ENCODE peak calls at places on chromosomes 5 and 9, in four cellular contexts. T is fibroblast of villous mesenchyme, J is right lobe of liver, Z is cardiac fibroblast. Y is an unnamed sample.
A peak's percentile ranks its signal among the peaks of the same experiment; 100 is the strongest.

GRCh38 chr5:67268233-67269011 is 71.8 kb upstream of the CD180 start:
- DNase-seq in J (peak; percentile 76), T (peak; percentile 99), Z (peak; percentile 99), Y (peak; percentile 94)

GRCh38 chr9:100579665-100580064 is 1.8 kb downstream of the CAVIN4 start:
- DNase-seq in T (peak; percentile 28), J (no peak), Z (peak; percentile 55), Y (no peak)

GRCh38 chr9:129888809-129889460 is 53.7 kb downstream of the USP20 start:
- DNase-seq in T (no peak), J (no peak), Z (no peak), Y (no peak)

GRCh38 chr5:131382407-131383395 is 118.8 kb downstream of the CDC42SE2 start:
- DNase-seq in T (peak; percentile 60), J (no peak), Z (peak; percentile 63), Y (peak; percentile 39)

GRCh38 chr5:176438959-176439757 is 9.0 kb upstream of the FAF2 start:
- DNase-seq in J (no peak), Z (peak; percentile 67), T (peak; percentile 78), Y (peak; percentile 62)

GRCh38 chr9:81372628-81373191 is 316.6 kb downstream of the TLE1 start:
- DNase-seq in T (no peak), J (no peak), Z (peak; percentile 48), Y (no peak)

GRCh38 chr5:17314907-17315471 is 97.6 kb downstream of the BASP1 start:
- DNase-seq in J (no peak), Z (peak; percentile 39), T (peak; percentile 85), Y (peak; percentile 55)

GRCh38 chr5:77514457-77514856 is 22.3 kb upstream of the WDR41 start:
- DNase-seq in J (no peak), T (no peak), Z (no peak), Y (no peak)

GRCh38 chr5:137192293-137192743 is 306.8 kb downstream of the SPOCK1 start:
- DNase-seq in T (peak; percentile 75), J (no peak), Z (peak; percentile 19), Y (peak; percentile 51)

GRCh38 chr5:38905516-38905915 is 59.7 kb downstream of the OSMR start:
- DNase-seq in T (no peak), Z (no peak), J (no peak), Y (no peak)

GRCh38 chr5:158899201-158899600 is 200.5 kb downstream of the EBF1 start:
- DNase-seq in J (no peak), Z (no peak), T (peak; percentile 56), Y (no peak)

GRCh38 chr5:9056046-9056445 is 489.8 kb downstream of the SEMA5A start:
- DNase-seq in Z (no peak), T (no peak), J (no peak), Y (no peak)

GRCh38 chr5:174690256-174690655 is 34.1 kb upstream of the MSX2 start:
- DNase-seq in Z (peak; percentile 4), T (peak; percentile 36), J (no peak), Y (no peak)

GRCh38 chr9:113319054-113319453 is 15.9 kb upstream of the RNF183 start:
- DNase-seq in Z (no peak), J (no peak), T (no peak), Y (no peak)

GRCh38 chr9:113316032-113316431 is 12.9 kb upstream of the RNF183 start:
- DNase-seq in J (no peak), Z (no peak), T (no peak), Y (no peak)

GRCh38 chr9:113313276-113313675 is 10.1 kb upstream of the RNF183 start:
- DNase-seq in Z (no peak), J (no peak), T (no peak), Y (no peak)

GRCh38 chr9:113320051-113320450 is 16.9 kb upstream of the RNF183 start:
- DNase-seq in J (no peak), Z (no peak), T (no peak), Y (no peak)

DNA sequence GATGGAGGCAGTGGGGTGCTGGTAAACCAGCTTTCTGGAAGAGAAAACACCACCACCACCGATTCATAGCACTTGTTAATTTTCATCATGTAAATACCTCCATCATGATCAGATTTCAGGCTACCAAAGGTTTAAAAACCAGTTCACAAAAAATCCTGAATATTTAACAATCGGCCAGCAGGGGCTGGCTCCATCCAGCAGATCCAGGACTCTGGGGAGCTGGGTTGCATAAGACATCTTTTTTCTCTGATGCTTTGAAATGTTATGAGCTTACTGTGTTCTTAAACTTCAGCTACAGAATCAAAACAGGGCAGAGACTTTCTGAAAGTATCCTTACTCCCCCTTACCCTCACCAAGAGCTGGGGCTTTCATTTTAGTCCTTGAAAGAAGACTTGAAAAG is 14.6 kb upstream of the RNF183 start:
- DNase-seq in T (peak; percentile 17), Z (peak; percentile 54), J (no peak), Y (peak; percentile 21)
- TF ChIP-seq CTCF in T (peak; percentile 41), Z (peak; percentile 33), J (no peak), Y (peak; percentile 40)

GRCh38 chr9:127875306-127875966 is 2.0 kb downstream of the AK1 start:
- DNase-seq in J (no peak), T (no peak), Z (peak; percentile 59), Y (peak; percentile 58)

GRCh38 chr9:127876026-127876763 is 1.3 kb downstream of the AK1 start:
- DNase-seq in J (peak; percentile 51), Z (no peak), T (no peak), Y (no peak)

GRCh38 chr9:127878001-127878651 is 651 bp upstream of the AK1 start:
- DNase-seq in J (no peak), Z (no peak), T (peak; percentile 76), Y (no peak)

GRCh38 chr9:127877566-127877998 is at the start of gene AK1:
- DNase-seq in T (peak; percentile 53), J (peak; percentile 88), Z (peak; percentile 72), Y (peak; percentile 56)

DNA sequence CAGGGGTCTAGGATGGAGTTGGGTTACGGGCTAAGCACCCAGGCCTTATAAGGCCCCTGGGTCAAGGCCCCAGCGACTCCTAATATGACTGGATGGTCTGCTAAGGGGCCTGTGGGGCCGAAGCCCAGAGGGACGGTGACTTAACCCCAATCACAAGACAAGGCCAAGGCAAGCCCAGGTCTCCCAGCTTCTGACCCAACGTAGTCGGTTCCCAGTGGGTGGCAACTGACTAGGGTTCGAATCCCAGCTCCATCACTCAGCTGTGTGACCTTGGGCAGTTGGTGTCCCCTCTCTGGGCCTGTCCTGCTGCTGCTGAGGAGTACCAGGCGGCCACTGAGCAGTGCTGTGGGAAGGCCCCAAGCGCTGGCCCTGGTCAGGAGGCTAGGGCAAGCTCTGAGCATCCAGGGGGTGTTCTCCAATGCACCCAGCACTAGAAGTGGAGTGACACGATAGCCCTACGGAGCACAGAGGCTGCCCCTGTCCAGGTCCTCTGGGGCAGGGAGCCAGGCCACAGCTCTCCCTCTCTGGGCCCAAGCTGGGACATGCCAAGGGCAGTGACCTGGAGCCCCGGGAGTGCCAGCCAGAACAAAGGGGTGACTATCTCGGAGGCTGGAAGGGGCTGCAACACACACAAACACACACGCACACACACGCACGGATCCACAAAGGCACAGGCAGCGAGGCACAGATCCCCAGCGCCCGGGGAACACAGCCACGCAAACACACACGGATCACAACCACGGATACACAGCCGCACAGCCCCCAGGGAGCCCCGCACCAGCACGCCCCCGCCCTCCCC is 512 bp downstream of the AK1 start:
- DNase-seq in T (no peak), Z (no peak), J (peak; percentile 76), Y (peak; percentile 14)
- H3K4me3 ChIP-seq in T (peak overlapping the region; percentile 59), Z (peak overlapping the region; percentile 60), J (peak overlapping the region; percentile 70), Y (peak overlapping the region; percentile 74)

GRCh38 chr9:136665704-136666363 is 3.1 kb downstream of the EGFL7 start:
- DNase-seq in J (no peak), T (no peak), Z (no peak), Y (no peak)
- TF ChIP-seq CTCF in J (no peak), T (no peak), Z (no peak), Y (no peak)

GRCh38 chr5:147509041-147509709 is 693 bp downstream of the DPYSL3 start:
- DNase-seq in J (peak; percentile 52), T (peak; percentile 44), Z (peak; percentile 32), Y (peak; percentile 17)
- H3K4me3 ChIP-seq in J (peak overlapping the region; percentile 47), T (peak overlapping the region; percentile 89), Z (peak overlapping the region; percentile 79), Y (peak overlapping the region; percentile 97)

DNA sequence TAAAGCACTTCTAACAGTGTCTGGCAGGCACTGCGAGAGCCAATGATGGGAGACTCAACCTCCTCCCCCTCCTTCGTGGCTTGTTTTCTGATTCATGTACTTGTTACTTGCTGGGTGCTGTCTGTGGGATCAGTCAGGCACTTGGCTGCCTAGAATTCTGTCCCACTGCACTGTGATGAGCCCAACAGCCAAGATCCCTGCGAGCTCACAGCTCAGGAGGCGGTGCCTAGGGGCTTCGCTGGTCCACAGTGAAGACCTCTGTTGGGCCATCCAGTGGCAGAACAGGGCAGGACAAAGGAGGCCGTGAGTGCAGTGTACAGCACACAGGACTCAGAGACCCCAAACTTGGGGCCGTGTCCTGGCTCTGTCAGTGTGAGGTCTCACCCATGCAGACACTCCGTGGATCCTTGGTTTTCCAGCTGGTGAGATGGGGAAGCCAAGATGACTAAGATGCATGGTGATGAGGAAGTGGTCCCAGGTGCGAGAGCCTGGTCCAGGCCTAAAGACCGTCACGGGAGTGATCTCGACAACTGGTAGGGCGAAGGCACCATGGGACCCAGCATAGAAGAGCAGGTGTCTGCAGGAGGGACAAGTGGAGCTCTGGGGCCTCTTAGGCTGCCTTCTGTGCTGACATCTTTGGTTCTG is 19.5 kb downstream of the MYMK start:
- DNase-seq in Z (no peak), J (no peak), T (no peak), Y (peak; percentile 17)
- TF ChIP-seq CTCF in Z (no peak), J (no peak), T (no peak), Y (no peak)

DNA sequence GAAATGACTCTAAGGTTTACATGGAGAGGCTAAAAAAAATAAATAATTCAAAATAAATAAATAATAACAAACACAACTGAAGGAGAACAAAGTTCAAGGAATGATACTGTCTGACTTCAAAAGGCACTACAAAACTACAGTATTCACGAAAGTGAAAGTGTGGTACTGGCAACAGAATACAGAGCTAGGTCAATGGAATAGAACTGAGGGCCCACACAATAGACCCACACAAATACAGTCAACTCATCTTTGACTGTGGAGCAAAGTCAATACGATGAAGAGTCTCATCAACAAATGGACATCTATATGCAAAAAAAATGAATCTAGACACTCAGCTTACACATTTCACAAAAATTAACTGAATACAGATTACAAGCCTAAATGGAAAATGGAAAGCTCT is 75.3 kb downstream of the FBXW11 start:
- DNase-seq in Z (no peak), J (no peak), T (no peak), Y (no peak)
- H3K4me3 ChIP-seq in Z (no peak overlapping the region), J (no peak overlapping the region), T (no peak overlapping the region), Y (no peak overlapping the region)

GRCh38 chr9:95343725-95344287 is 26.3 kb upstream of the FANCC start:
- DNase-seq in J (no peak), Z (no peak), T (peak; percentile 83), Y (no peak)

GRCh38 chr9:95344735-95345134 is 27.2 kb upstream of the FANCC start:
- DNase-seq in Z (no peak), J (no peak), T (no peak), Y (no peak)

GRCh38 chr9:95342571-95342970 is 25.1 kb upstream of the FANCC start:
- DNase-seq in Z (no peak), T (no peak), J (no peak), Y (no peak)

GRCh38 chr9:95338243-95338642 is 20.7 kb upstream of the FANCC start:
- DNase-seq in Z (no peak), J (no peak), T (no peak), Y (no peak)

GRCh38 chr9:95341262-95342011 is 23.9 kb upstream of the FANCC start:
- DNase-seq in J (no peak), T (peak; percentile 53), Z (peak; percentile 59), Y (peak; percentile 35)
- TF ChIP-seq CTCF in J (no peak), T (peak; percentile 51), Z (peak; percentile 38), Y (peak; percentile 39)